ENCODE peak calls at places on chromosome 9, in seven cellular contexts. A is stomach; D is Caki2; E is CD8-positive, alpha-beta T cell; L is skeletal muscle cell; H is NCI-H345; G is GM20000. R is an unnamed sample.

GRCh38 chr9:123724211-123724831 is 205.6 kb downstream of the DENND1A start:
- DNase-seq in A (no peak), D (no peak), E (no peak), L (no peak), H (peak; percentile 36), G (no peak), R (peak; percentile 55)

GRCh38 chr9:133874061-133874638 is 118.0 kb downstream of the VAV2 start:
- DNase-seq in A (no peak), D (peak; percentile 86), E (no peak), L (peak; percentile 43), H (no peak), G (no peak), R (peak; percentile 96)

GRCh38 chr9:93099551-93100264 is 3.7 kb downstream of the CARD19 start:
- DNase-seq in A (no peak), D (no peak), E (no peak), L (no peak), H (no peak), G (no peak), R (no peak)

GRCh38 chr9:133944746-133945135 is 47.4 kb downstream of the VAV2 start:
- DNase-seq in A (no peak), D (peak; percentile 91), E (no peak), L (no peak), H (no peak), G (no peak), R (peak; percentile 65)

GRCh38 chr9:99004717-99005460 is 61.2 kb downstream of the COL15A1 start:
- DNase-seq in A (no peak), D (no peak), E (no peak), L (no peak), H (no peak), G (no peak), R (no peak)

GRCh38 chr9:93365427-93366118 is 85.9 kb upstream of the FAM120A start:
- DNase-seq in A (no peak), D (no peak), E (no peak), L (no peak), H (no peak), G (no peak), R (no peak)

GRCh38 chr9:18299449-18299848 is 174.5 kb upstream of the ADAMTSL1 start:
- DNase-seq in A (no peak), D (no peak), E (no peak), L (no peak), H (no peak), G (no peak), R (no peak)

GRCh38 chr9:7147136-7148090 is 389.6 kb downstream of the KDM4C start:
- DNase-seq in A (no peak), D (no peak), E (no peak), L (no peak), H (no peak), G (no peak), R (no peak)

GRCh38 chr9:89606049-89606481 is 1.3 kb downstream of the GADD45G start:
- DNase-seq in A (peak; percentile 86), D (peak; percentile 81), E (peak; percentile 36), L (no peak), H (peak; percentile 45), G (peak; percentile 49), R (peak; percentile 74)

GRCh38 chr9:17135578-17135904 is 701 bp downstream of the CNTLN start:
- DNase-seq in A (no peak), D (peak; percentile 41), E (no peak), L (no peak), H (no peak), G (no peak), R (no peak)

GRCh38 chr9:123568691-123569342 is 212.8 kb downstream of the CRB2 start:
- DNase-seq in A (peak; percentile 52), D (no peak), E (no peak), L (peak; percentile 25), H (peak; percentile 77), G (no peak), R (no peak)

GRCh38 chr9:86836797-86837196 is 110.5 kb downstream of the GAS1 start:
- DNase-seq in A (no peak), D (no peak), E (no peak), L (no peak), H (no peak), G (peak; percentile 11), R (no peak)